ENCODE peak calls at places on chromosomes 13 and 19, in six cellular contexts. F is right lobe of liver, I is BE2C, K is heart right ventricle, P is heart left ventricle, U is SK-N-SH. A is an unnamed sample.
A peak's percentile ranks its signal among the peaks of the same experiment; 100 is the strongest.

GRCh38 chr13:79936368-79937136 is 404.4 kb downstream of the SPRY2 start:
- DNase-seq in F (no peak), I (peak; percentile 51), K (peak; percentile 44), P (peak; percentile 31), U (peak; percentile 61), A (no peak)

GRCh38 chr13:111968611-111969010 is 98.3 kb upstream of the SOX1 start:
- DNase-seq in F (no peak), I (no peak), K (no peak), P (no peak), U (no peak), A (no peak)

GRCh38 chr13:38713046-38713445 is 26.2 kb downstream of the FREM2 start:
- DNase-seq in F (no peak), I (no peak), K (no peak), P (no peak), U (no peak), A (no peak)

GRCh38 chr19:35751839-35752745 is 3.7 kb downstream of the LIN37 start:
- DNase-seq in F (peak; percentile 76), I (no peak), K (no peak), P (no peak), U (no peak), A (no peak)

GRCh38 chr19:4233282-4233853 is 4.0 kb downstream of the EBI3 start:
- DNase-seq in F (no peak), I (peak; percentile 71), K (no peak), P (peak; percentile 31), U (peak; percentile 84), A (peak; percentile 44)

GRCh38 chr13:23788459-23788858 is 100.7 kb downstream of the MIPEP start:
- DNase-seq in F (no peak), I (no peak), K (no peak), P (no peak), U (no peak), A (no peak)

GRCh38 chr19:35262101-35262761 is 6.5 kb upstream of the USF2 start:
- DNase-seq in F (peak; percentile 52), I (no peak), K (no peak), P (no peak), U (no peak), A (peak; percentile 32)

GRCh38 chr19:42512130-42512636 is 16.1 kb downstream of the CEACAM1 start:
- DNase-seq in F (no peak), I (no peak), K (no peak), P (no peak), U (no peak), A (no peak)

GRCh38 chr13:21663197-21663596 is 7.7 kb upstream of the FGF9 start:
- DNase-seq in F (no peak), I (no peak), K (no peak), P (no peak), U (no peak), A (no peak)

GRCh38 chr13:29260684-29261083 is 334.8 kb downstream of the SLC7A1 start:
- DNase-seq in F (peak; percentile 49), I (no peak), K (no peak), P (no peak), U (no peak), A (no peak)

GRCh38 chr13:29254971-29255370 is 340.5 kb downstream of the SLC7A1 start:
- DNase-seq in F (no peak), I (no peak), K (no peak), P (no peak), U (no peak), A (no peak)

GRCh38 chr13:29255567-29255966 is 339.9 kb downstream of the SLC7A1 start:
- DNase-seq in F (no peak), I (no peak), K (no peak), P (no peak), U (no peak), A (no peak)
- H3K27me3 ChIP-seq in F (no peaks in the 10 kb centered on the region), I (peaks cover 16% of the 10 kb centered on the region), K (no peaks in the 10 kb centered on the region), P (no peaks in the 10 kb centered on the region), U (peaks cover 8% of the 10 kb centered on the region), A (no peaks in the 10 kb centered on the region)

GRCh38 chr13:43880930-43881329 is 1.2 kb downstream of the LACC1 start:
- DNase-seq in F (no peak), I (no peak), K (no peak), P (no peak), U (no peak), A (no peak)

GRCh38 chr13:43883636-43884035 is 3.9 kb downstream of the LACC1 start:
- DNase-seq in F (no peak), I (no peak), K (no peak), P (no peak), U (no peak), A (no peak)

GRCh38 chr13:43880451-43880850 is 747 bp downstream of the LACC1 start:
- DNase-seq in F (no peak), I (no peak), K (no peak), P (no peak), U (no peak), A (no peak)

GRCh38 chr13:43879323-43880181 is at the start of the genes CCDC122 and LACC1:
- DNase-seq in F (peak; percentile 85), I (peak; percentile 79), K (peak; percentile 79), P (peak; percentile 83), U (peak; percentile 92), A (peak; percentile 99)

DNA sequence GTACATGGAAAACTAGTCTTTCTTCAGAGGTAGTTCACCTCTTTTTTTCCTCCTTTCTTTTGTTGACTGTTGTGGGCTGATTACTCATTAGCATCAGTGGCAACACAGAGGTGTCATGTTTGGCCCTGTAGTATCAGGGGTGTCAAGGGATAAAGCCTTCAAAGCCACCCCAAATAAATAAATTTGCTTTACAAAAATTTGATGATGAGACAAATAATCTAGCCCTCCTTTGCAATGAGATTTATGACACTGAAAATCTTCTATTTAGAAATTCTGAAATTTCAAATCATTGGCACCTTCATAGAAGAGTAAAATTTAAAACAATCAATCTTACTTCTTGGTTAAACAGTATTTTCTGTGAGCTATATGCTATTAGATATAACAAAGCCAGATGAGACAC is 1.9 kb downstream of the LACC1 start:
- DNase-seq in F (no peak), I (no peak), K (no peak), P (no peak), U (no peak), A (no peak)
- TF ChIP-seq CTCF in F (no peak), I (no peak), K (no peak), P (no peak), U (no peak), A (no peak)

GRCh38 chr13:20141238-20142018 is 19.4 kb downstream of the GJA3 start:
- DNase-seq in F (peak; percentile 16), I (peak; percentile 73), K (peak; percentile 73), P (peak; percentile 70), U (no peak), A (no peak)
- H3K27me3 ChIP-seq in F (no peaks in the 10 kb centered on the region), I (peaks cover 84% of the 10 kb centered on the region), K (peaks cover 71% of the 10 kb centered on the region), P (peaks cover 55% of the 10 kb centered on the region), U (peaks cover 86% of the 10 kb centered on the region), A (peaks cover 95% of the 10 kb centered on the region)

DNA sequence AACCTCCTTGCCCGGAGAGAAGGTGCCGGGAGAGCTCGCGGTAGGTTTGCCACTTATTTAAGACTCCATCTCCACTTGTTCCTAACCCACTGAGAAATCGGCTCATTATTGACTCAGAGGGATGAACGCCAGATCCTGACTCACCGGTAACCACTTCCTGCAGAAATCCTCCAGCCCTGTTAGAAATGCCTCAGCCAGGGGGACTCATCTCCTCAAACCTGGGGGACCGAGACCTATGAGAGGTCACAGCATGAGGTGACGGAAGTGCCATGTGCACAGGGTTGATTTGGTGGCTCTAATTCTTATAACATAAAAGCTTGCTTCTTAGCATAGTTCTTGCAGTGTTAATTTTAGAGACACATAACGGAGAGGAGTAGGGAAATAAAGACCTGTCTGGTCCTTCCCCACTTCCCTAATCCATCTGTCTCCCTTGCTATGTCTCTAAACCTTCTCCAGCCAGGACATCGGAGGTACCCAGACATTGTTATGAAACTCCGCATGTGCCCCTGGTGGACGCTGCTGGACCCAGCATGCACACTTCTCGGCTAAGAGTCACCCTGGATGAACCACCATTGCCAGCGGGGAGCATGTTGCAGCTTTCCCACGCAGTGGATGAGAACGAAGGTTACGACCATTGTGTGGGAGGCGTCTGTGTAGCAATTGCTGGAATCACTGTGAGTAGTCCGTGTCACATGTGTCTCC is 158.9 kb downstream of the EFNB2 start:
- DNase-seq in F (no peak), I (peak; percentile 15), K (no peak), P (no peak), U (no peak), A (peak; percentile 40)
- TF ChIP-seq CTCF in F (no peak), I (peak; percentile 42), K (no peak), P (no peak), U (peak; percentile 41), A (no peak)

DNA sequence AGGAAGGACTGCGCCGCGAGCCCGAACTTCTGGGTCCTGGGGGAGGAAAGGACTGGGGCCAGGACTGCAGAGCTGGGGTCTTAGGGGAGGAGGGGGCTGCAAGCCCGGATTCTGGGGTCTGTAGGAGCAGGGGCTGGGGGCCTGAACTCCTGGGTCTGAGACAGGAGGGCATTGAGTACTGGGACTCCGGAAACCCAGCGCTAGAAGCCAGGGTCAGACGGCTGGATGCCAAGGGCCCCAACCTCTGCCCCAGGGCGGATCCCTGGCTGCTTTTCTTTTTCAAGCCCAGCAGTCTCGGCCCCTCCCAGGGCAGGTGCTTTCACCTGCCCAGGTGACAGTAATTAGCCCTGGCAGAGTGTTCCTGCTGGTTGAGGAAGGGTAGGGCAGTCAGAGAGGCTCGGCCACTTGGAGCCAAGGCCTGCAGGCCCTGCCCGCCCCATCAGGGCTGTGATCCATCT is 2.3 kb downstream of the MYH14 start:
- DNase-seq in F (peak; percentile 80), I (no peak), K (no peak), P (no peak), U (no peak), A (peak; percentile 80)
- H3K27me3 ChIP-seq in F (no peaks in the 10 kb centered on the region), I (no peaks in the 10 kb centered on the region), K (peaks cover 54% of the 10 kb centered on the region), P (peaks cover 43% of the 10 kb centered on the region), U (peaks cover 67% of the 10 kb centered on the region), A (peaks cover 58% of the 10 kb centered on the region)

GRCh38 chr19:46014534-46014933 is 8.3 kb downstream of the PGLYRP1 start:
- DNase-seq in F (no peak), I (no peak), K (no peak), P (no peak), U (no peak), A (no peak)

GRCh38 chr19:46015961-46016425 is 6.9 kb downstream of the PGLYRP1 start:
- DNase-seq in F (no peak), I (no peak), K (no peak), P (no peak), U (peak; percentile 61), A (no peak)

GRCh38 chr19:46017095-46017429 is 5.8 kb downstream of the PGLYRP1 start:
- DNase-seq in F (no peak), I (no peak), K (no peak), P (no peak), U (no peak), A (no peak)

GRCh38 chr19:46016426-46017094 is 6.3 kb downstream of the PGLYRP1 start:
- DNase-seq in F (peak; percentile 84), I (peak; percentile 86), K (peak; percentile 80), P (peak; percentile 84), U (peak; percentile 94), A (peak; percentile 95)

GRCh38 chr19:46015080-46015960 is 7.5 kb downstream of the PGLYRP1 start:
- DNase-seq in F (peak; percentile 73), I (peak; percentile 71), K (peak; percentile 32), P (peak; percentile 45), U (peak; percentile 93), A (peak; percentile 94)
- TF ChIP-seq CTCF in F (no peak), I (no peak), K (no peak), P (no peak), U (no peak), A (no peak)

GRCh38 chr19:53532362-53532761 is 5.6 kb upstream of the ZNF331 start:
- DNase-seq in F (no peak), I (no peak), K (no peak), P (no peak), U (no peak), A (no peak)
- H3K27me3 ChIP-seq in F (no peaks in the 10 kb centered on the region), I (no peaks in the 10 kb centered on the region), K (no peaks in the 10 kb centered on the region), P (no peaks in the 10 kb centered on the region), U (no peaks in the 10 kb centered on the region), A (no peaks in the 10 kb centered on the region)

GRCh38 chr19:12681074-12681987 is at the start of gene DHPS:
- DNase-seq in F (peak; percentile 95), I (peak; percentile 92), K (peak; percentile 97), P (peak; percentile 95), U (peak; percentile 90), A (peak; percentile 91)
- TF ChIP-seq CTCF in F (no peak), I (no peak), K (no peak), P (no peak), U (peak; percentile 12), A (no peak)

A was measured in left lung.